ENCODE peak calls at places on chromosome 14, in nine cellular contexts. H is NB4; Q is Karpas-422; I is T1000; N is heart left ventricle; W is naive thymus-derived CD8-positive, alpha-beta T cell; E is fibroblast of the aortic adventitia; A is DMS 273 treated with DMSO at 0.1 percent for 48 hours; R is midbrain. V is an unnamed sample.

GRCh38 chr14:21647380-21647779 is 6.3 kb upstream of the OR4E2 start:
- DNase-seq in H (no peak), Q (no peak), N (no peak), A (no peak), E (peak; percentile 30), R (no peak), W (no peak), I (no peak), V (no peak)

GRCh38 chr14:53055003-53055402 is 98.1 kb downstream of the DDHD1 start:
- DNase-seq in W (peak; percentile 41), Q (peak; percentile 78), I (no peak), R (peak; percentile 81), E (peak; percentile 84), A (no peak), N (no peak), H (peak; percentile 47), V (no peak)

GRCh38 chr14:22872833-22873520 is 1.4 kb downstream of the LRP10 start:
- DNase-seq in Q (no peak), W (no peak), E (no peak), I (no peak), N (no peak), H (no peak), R (no peak), A (no peak), V (no peak)

GRCh38 chr14:39492267-39492666 is 60.0 kb upstream of the FBXO33 start:
- DNase-seq in N (no peak), H (no peak), I (peak; percentile 28), E (peak; percentile 92), W (no peak), Q (no peak), A (no peak), R (no peak), V (no peak)

GRCh38 chr14:55427439-55427838 is 13.0 kb downstream of the TBPL2 start:
- DNase-seq in I (no peak), E (no peak), A (no peak), W (no peak), R (no peak), Q (no peak), N (no peak), H (no peak), V (no peak)

GRCh38 chr14:100147181-100147631 is 12.2 kb downstream of the DEGS2 start:
- DNase-seq in R (no peak), I (no peak), W (peak; percentile 85), E (no peak), Q (peak; percentile 53), A (no peak), N (no peak), H (peak; percentile 32), V (peak; percentile 39)

GRCh38 chr14:99689266-99690236 is 5.5 kb downstream of the CYP46A1 start:
- DNase-seq in N (no peak), W (no peak), E (no peak), I (no peak), H (no peak), Q (no peak), R (no peak), A (no peak), V (no peak)

GRCh38 chr14:39265032-39265431 is 31.3 kb downstream of the MIA2 start:
- DNase-seq in N (no peak), E (peak; percentile 62), A (no peak), H (peak; percentile 42), Q (no peak), I (no peak), W (no peak), R (no peak), V (no peak)

GRCh38 chr14:81303258-81303935 is 82.6 kb upstream of the GTF2A1 start:
- DNase-seq in H (peak; percentile 44), A (no peak), Q (no peak), N (peak; percentile 70), I (no peak), E (no peak), R (no peak), W (no peak), V (no peak)

GRCh38 chr14:93064411-93065271 is 51.1 kb downstream of the ITPK1 start:
- DNase-seq in I (no peak), N (no peak), W (no peak), E (peak; percentile 60), H (peak; percentile 39), A (no peak), Q (no peak), R (no peak), V (no peak)

GRCh38 chr14:68148276-68148675 is 328.7 kb downstream of the RAD51B start:
- DNase-seq in R (no peak), H (no peak), W (no peak), Q (no peak), I (no peak), E (peak; percentile 58), N (no peak), A (no peak), V (no peak)

GRCh38 chr14:103846569-103847438 is 571 bp downstream of the PPP1R13B start:
- DNase-seq in R (no peak), W (peak; percentile 28), E (peak; percentile 19), Q (peak; percentile 59), I (no peak), A (no peak), H (no peak), N (peak; percentile 80), V (no peak)

GRCh38 chr14:46250113-46250703 is 401.4 kb downstream of the RPL10L start:
- DNase-seq in R (no peak), E (peak; percentile 0), Q (peak; percentile 70), I (no peak), A (no peak), N (no peak), H (peak; percentile 33), W (no peak), V (no peak)

GRCh38 chr14:49303952-49304516 is 282.1 kb downstream of the RPS29 start:
- DNase-seq in H (peak; percentile 42), E (peak; percentile 25), R (no peak), I (peak; percentile 31), N (no peak), Q (peak; percentile 70), A (no peak), W (no peak), V (no peak)

GRCh38 chr14:69376439-69376838 is 21.7 kb downstream of the ERH start:
- DNase-seq in E (peak; percentile 38), Q (no peak), W (no peak), I (no peak), H (peak; percentile 73), N (no peak), A (no peak), R (no peak), V (no peak)

GRCh38 chr14:35406811-35407630 is 2.5 kb upstream of the NFKBIA start:
- DNase-seq in W (peak; percentile 57), A (peak; percentile 41), N (no peak), I (no peak), E (peak; percentile 82), H (peak; percentile 69), Q (peak; percentile 84), R (peak; percentile 61), V (no peak)

GRCh38 chr14:74141703-74142102 is 56.9 kb downstream of the LIN52 start:
- DNase-seq in N (no peak), E (peak; percentile 40), I (no peak), W (no peak), A (no peak), Q (no peak), R (no peak), H (no peak), V (no peak)

GRCh38 chr14:99757331-99758070 is 35.7 kb upstream of the EML1 start:
- DNase-seq in N (no peak), I (peak; percentile 58), A (peak; percentile 90), Q (no peak), E (peak; percentile 90), R (no peak), W (no peak), H (no peak), V (no peak)

GRCh38 chr14:65062096-65063075 is 39.9 kb downstream of the MAX start:
- DNase-seq in R (no peak), W (no peak), N (no peak), I (no peak), Q (no peak), H (no peak), A (no peak), E (no peak), V (no peak)

GRCh38 chr14:22813145-22813544 is 2.1 kb downstream of the SLC7A7 start:
- DNase-seq in Q (no peak), A (no peak), H (no peak), R (no peak), E (no peak), N (no peak), W (no peak), I (no peak), V (no peak)

GRCh38 chr14:70856851-70857498 is 47.7 kb upstream of the MAP3K9 start:
- DNase-seq in E (peak; percentile 11), H (peak; percentile 68), N (no peak), A (no peak), Q (no peak), R (no peak), I (peak; percentile 37), W (no peak), V (no peak)

GRCh38 chr14:77654001-77654431 is 37.6 kb upstream of the SPTLC2 start:
- DNase-seq in I (no peak), Q (no peak), R (no peak), E (no peak), H (peak; percentile 10), A (no peak), N (no peak), W (no peak), V (no peak)

GRCh38 chr14:65239143-65239672 is 136.9 kb upstream of the MAX start:
- DNase-seq in A (no peak), H (no peak), N (no peak), R (peak; percentile 19), Q (no peak), I (no peak), W (no peak), E (peak; percentile 97), V (no peak)

GRCh38 chr14:64760146-64760755 is 56.0 kb downstream of the PLEKHG3 start:
- DNase-seq in I (peak; percentile 6), Q (peak; percentile 83), A (peak; percentile 8), N (no peak), R (peak; percentile 2), W (peak; percentile 36), H (peak; percentile 65), E (peak; percentile 48), V (peak; percentile 57)

GRCh38 chr14:93049295-93049694 is 66.4 kb downstream of the ITPK1 start:
- DNase-seq in N (no peak), W (no peak), H (no peak), A (no peak), I (no peak), R (no peak), E (no peak), Q (no peak), V (no peak)

GRCh38 chr14:76653875-76654572 is 107.2 kb upstream of the VASH1 start:
- DNase-seq in R (no peak), I (no peak), H (no peak), Q (no peak), A (no peak), N (no peak), E (no peak), W (no peak), V (no peak)

GRCh38 chr14:68951051-68951797 is 27.9 kb downstream of the ACTN1 start:
- DNase-seq in N (peak; percentile 86), E (peak; percentile 97), A (no peak), I (peak; percentile 94), Q (no peak), R (no peak), H (peak; percentile 84), W (no peak), V (no peak)

GRCh38 chr14:35879654-35880249 is 53.6 kb downstream of the BRMS1L start:
- DNase-seq in I (no peak), E (peak; percentile 40), H (peak; percentile 22), A (no peak), W (peak; percentile 24), R (peak; percentile 22), N (no peak), Q (peak; percentile 85), V (no peak)

V was measured in effector CD4-positive, alpha-beta T cell.